ENCODE peak calls at places on chromosome 18, in five cellular contexts. P is WTC11, R is GM12878, S is H1, K is HepG2. F is an unnamed sample.

GRCh38 chr18:77087391-77088141 is 45.0 kb downstream of the MBP start:
- DNase-seq in P (peak), R (no peak), S (no peak), K (no peak), F (no peak)

GRCh38 chr18:36309436-36310391 is 12.2 kb downstream of the FHOD3 start:
- DNase-seq in K (no peak), R (no peak), P (no peak), S (no peak), F (no peak)

GRCh38 chr18:12737243-12737902 is 34.5 kb downstream of the PSMG2 start:
- DNase-seq in P (no peak), R (no peak), S (no peak), K (no peak), F (peak)

GRCh38 chr18:10745232-10745631 is 219.4 kb downstream of the NAPG start:
- DNase-seq in R (no peak), P (no peak), K (no peak), S (no peak), F (no peak)

GRCh38 chr18:51278045-51278649 is 80.7 kb upstream of the MEX3C start:
- DNase-seq in R (no peak), P (peak), K (peak), S (peak), F (peak)

GRCh38 chr18:7566587-7567486 is at the start of gene PTPRM:
- DNase-seq in R (no peak), P (peak), K (peak), S (no peak), F (peak)

GRCh38 chr18:73752546-73752945 is 395.1 kb downstream of the FBXO15 start:
- DNase-seq in R (no peak), P (no peak), K (no peak), S (no peak), F (no peak)

GRCh38 chr18:10546557-10547300 is 20.9 kb downstream of the NAPG start:
- DNase-seq in P (no peak), R (no peak), S (no peak), K (peak), F (no peak)

GRCh38 chr18:69944434-69944833 is 3.2 kb downstream of the CD226 start:
- DNase-seq in P (no peak), R (no peak), K (no peak), S (no peak), F (no peak)

GRCh38 chr18:5515007-5515744 is 28.6 kb downstream of the EPB41L3 start:
- DNase-seq in K (no peak), R (no peak), P (no peak), S (no peak), F (no peak)

GRCh38 chr18:32629292-32629691 is 143.5 kb downstream of the KLHL14 start:
- DNase-seq in K (no peak), P (no peak), R (no peak), S (no peak), F (no peak)

GRCh38 chr18:4511166-4511565 is 56.1 kb upstream of the DLGAP1 start:
- DNase-seq in S (no peak), P (no peak), K (no peak), R (no peak), F (no peak)

GRCh38 chr18:32980896-32981295 is 208.1 kb upstream of the KLHL14 start:
- DNase-seq in R (no peak), S (no peak), P (no peak), K (no peak), F (no peak)

GRCh38 chr18:2606335-2606734 is 35.0 kb downstream of the NDC80 start:
- DNase-seq in S (no peak), K (no peak), P (no peak), R (no peak), F (no peak)

GRCh38 chr18:64318547-64318946 is 169.7 kb upstream of the LINC00305 start:
- DNase-seq in S (no peak), R (no peak), P (no peak), K (no peak), F (no peak)

GRCh38 chr18:73784853-73785252 is 362.8 kb downstream of the FBXO15 start:
- DNase-seq in S (no peak), P (no peak), R (no peak), K (no peak), F (no peak)

GRCh38 chr18:74745658-74746403 is 148.2 kb downstream of the ZNF407 start:
- DNase-seq in K (peak), S (no peak), P (no peak), R (no peak), F (peak)

GRCh38 chr18:29661924-29662323 is 1380.6 kb downstream of the DSC3 start:
- DNase-seq in R (no peak), S (no peak), P (no peak), K (no peak), F (no peak)

GRCh38 chr18:63317982-63318881 is 1.3 kb downstream of the BCL2 start:
- DNase-seq in R (no peak), S (no peak), K (no peak), P (peak), F (no peak)

GRCh38 chr18:38847326-38847725 is 1281.7 kb upstream of the CELF4 start:
- DNase-seq in R (no peak), K (no peak), P (no peak), S (no peak), F (no peak)

GRCh38 chr18:8721094-8721669 is 15.8 kb downstream of the MTCL1 start:
- DNase-seq in P (no peak), K (no peak), S (no peak), R (no peak), F (no peak)

GRCh38 chr18:48607049-48607984 is 68.5 kb downstream of the CTIF start:
- DNase-seq in K (peak), P (no peak), R (no peak), S (no peak), F (no peak)
- TF ChIP-seq ATF2 in K (no peak), P (no peak), R (no peak), S (no peak), F (no peak)

GRCh38 chr18:24319757-24320156 is 77.9 kb downstream of the OSBPL1A start:
- DNase-seq in S (no peak), R (no peak), K (no peak), P (no peak), F (no peak)
- TF ChIP-seq ATF2 in S (no peak), R (no peak), K (no peak), P (no peak), F (no peak)

GRCh38 chr18:49055787-49056186 is 105.0 kb upstream of the SMAD7 start:
- DNase-seq in K (no peak), R (peak), S (no peak), P (no peak), F (no peak)

GRCh38 chr18:49050462-49050861 is 99.7 kb upstream of the SMAD7 start:
- DNase-seq in R (no peak), S (no peak), P (no peak), K (no peak), F (no peak)

GRCh38 chr18:49051323-49051967 is 100.7 kb upstream of the SMAD7 start:
- DNase-seq in S (no peak), K (no peak), R (no peak), P (no peak), F (no peak)

GRCh38 chr18:49055196-49055595 is 104.4 kb upstream of the SMAD7 start:
- DNase-seq in S (no peak), R (no peak), P (no peak), K (no peak), F (no peak)

GRCh38 chr18:49052891-49053644 is 102.3 kb upstream of the SMAD7 start:
- DNase-seq in K (no peak), R (no peak), P (no peak), S (no peak), F (no peak)
- TF ChIP-seq ATF2 in K (no peak), R (no peak), P (no peak), S (no peak), F (no peak)

GRCh38 chr18:23503967-23504352 is 649 bp downstream of the RMC1 start:
- DNase-seq in R (no peak), K (no peak), P (no peak), S (no peak), F (no peak)
- TF ChIP-seq ATF2 in R (no peak), K (no peak), P (no peak), S (no peak), F (no peak)

DNA sequence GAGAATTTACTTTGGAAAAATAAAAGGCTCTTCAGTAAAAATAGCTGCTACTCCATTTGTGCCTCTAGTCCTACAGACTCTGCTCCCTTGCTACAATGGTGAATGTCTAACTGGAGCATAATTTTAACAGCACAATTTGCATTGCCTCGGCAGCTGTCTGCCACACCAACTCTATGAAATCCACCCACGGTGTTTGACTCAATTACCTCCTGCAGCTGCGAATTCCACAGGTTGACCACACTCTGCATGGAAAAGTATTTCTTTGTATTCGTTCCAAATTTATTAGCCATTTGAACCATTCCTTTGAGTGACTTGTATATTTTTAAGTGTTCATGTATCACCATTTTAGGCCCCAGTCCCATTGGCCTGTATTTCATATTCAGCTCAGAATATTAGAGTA is 182.1 kb upstream of the CCDC68 start:
- DNase-seq in S (no peak), P (no peak), R (no peak), K (no peak), F (no peak)
- TF ChIP-seq ATF2 in S (no peak), P (no peak), R (no peak), K (no peak), F (no peak)

DNA sequence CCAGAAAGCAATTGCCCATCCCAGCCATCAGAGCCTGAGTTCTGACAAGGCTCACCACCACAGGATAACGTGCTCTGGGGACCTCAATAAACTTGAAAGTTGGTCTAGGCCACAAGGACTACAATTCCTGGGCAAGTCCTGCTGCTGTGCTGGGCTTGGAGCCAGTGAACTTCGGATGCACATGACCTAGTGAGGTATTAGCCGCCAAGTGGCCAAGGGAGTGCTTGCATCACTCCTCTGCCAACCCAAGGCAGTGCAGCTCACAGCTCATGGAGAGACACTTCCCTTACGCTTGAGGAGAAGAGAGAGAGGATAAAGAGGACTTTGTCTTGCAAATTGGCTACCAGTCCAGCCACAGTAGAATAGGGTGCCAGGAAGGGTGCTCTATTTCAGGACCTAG is 219.6 kb downstream of the MBD2 start:
- DNase-seq in R (no peak), P (peak), S (no peak), K (peak), F (no peak)
- TF ChIP-seq ATF2 in R (no peak), P (no peak), S (no peak), K (no peak), F (no peak)

GRCh38 chr18:79923896-79924585 is 27.4 kb downstream of the SLC66A2 start:
- DNase-seq in S (no peak), R (no peak), P (no peak), K (no peak), F (no peak)
- TF ChIP-seq ATF2 in S (no peak), R (no peak), P (no peak), K (no peak), F (no peak)

DNA sequence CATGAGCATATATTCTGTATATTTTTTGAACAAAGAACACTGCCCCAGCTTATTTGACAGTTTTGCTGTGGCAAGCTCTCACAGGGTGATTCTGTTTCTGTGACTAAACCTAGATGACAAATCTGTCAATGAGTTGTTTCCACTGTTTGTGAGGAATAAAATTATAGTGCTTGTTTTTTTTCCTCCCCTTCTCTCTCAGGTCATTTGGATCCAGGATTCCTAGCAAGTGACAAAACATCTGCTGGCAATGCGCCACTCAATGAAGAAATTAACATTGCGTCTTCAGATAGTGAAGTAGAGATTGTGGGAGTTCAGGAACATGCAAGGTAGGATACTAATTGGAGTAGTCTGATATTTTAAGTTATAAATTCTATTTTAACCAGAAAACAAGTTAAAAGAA is 149.3 kb downstream of the HAUS1 start:
- DNase-seq in P (no peak), S (no peak), K (no peak), R (no peak), F (no peak)
- TF ChIP-seq ATF2 in P (no peak), S (no peak), K (no peak), R (no peak), F (no peak)

DNA sequence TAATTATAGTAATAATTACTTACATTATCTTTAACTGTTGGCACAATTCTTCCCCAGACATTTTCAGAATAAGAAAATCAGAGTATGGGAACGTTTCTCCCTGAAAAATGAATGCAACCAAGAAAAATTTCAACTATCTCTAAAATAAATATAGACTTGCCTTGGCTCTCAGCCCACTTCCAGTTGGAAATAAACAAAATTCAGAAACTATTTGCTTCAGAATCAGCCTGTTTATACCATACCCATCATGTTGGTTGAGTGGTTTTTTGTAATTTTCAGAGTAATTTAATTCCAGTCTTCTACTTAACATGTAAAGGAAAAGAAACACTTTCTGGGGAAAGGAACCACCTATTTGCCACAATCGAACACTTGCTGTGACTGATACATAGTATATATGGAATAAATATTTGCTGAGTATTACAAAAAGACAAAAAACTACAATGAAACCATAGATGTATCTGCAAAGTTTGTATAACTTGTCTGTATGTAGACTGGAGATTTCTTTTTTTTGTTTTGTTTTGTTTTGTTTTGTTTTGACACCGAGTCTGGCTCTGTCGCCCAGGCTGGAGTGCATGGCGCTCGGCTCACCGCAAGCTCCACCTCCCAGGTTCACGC is 165.5 kb downstream of the TMX3 start:
- DNase-seq in P (no peak), S (no peak), K (no peak), R (no peak), F (no peak)
- TF ChIP-seq ATF2 in P (no peak), S (no peak), K (no peak), R (no peak), F (no peak)

GRCh38 chr18:60982296-60982695 is 350.9 kb upstream of the CDH20 start:
- DNase-seq in R (no peak), K (no peak), S (no peak), P (no peak), F (no peak)
- TF ChIP-seq ATF2 in R (no peak), K (no peak), S (no peak), P (no peak), F (no peak)

F was measured in K562.